ENCODE peak calls at places on chromosomes 6 and 20, in five cellular contexts. J is fibroblast of lung; Z is NCI-H1417; H is stimulated activated CD4-positive, alpha-beta T cell treated with anti-CD3 and anti-CD28 coated beads, Interleukin-4, amount 100 ng/mL, for 4 hours; T is mammary epithelial cell. S is an unnamed sample.

GRCh38 chr6:108497883-108498282 is 62.8 kb upstream of the FOXO3 start:
- DNase-seq in H (no peak), T (peak; percentile 29), Z (no peak), J (peak; percentile 39), S (peak; percentile 43)

GRCh38 chr6:162721404-162721687 is 6.2 kb downstream of the PRKN start:
- DNase-seq in H (no peak), Z (no peak), J (no peak), T (no peak), S (no peak)

GRCh38 chr20:10074513-10074912 is 39.7 kb downstream of the ANKEF1 start:
- DNase-seq in H (no peak), T (peak; percentile 95), Z (peak; percentile 61), J (peak; percentile 90), S (peak; percentile 43)

GRCh38 chr6:2404211-2404929 is 159.0 kb upstream of the GMDS start:
- DNase-seq in J (no peak), T (no peak), H (no peak), Z (no peak), S (no peak)

GRCh38 chr6:37204014-37204751 is 34.2 kb downstream of the PIM1 start:
- DNase-seq in H (no peak), T (peak; percentile 55), Z (no peak), J (peak; percentile 56), S (no peak)

GRCh38 chr6:129050086-129050485 is 167.1 kb downstream of the LAMA2 start:
- DNase-seq in J (no peak), Z (no peak), H (no peak), T (peak; percentile 8), S (no peak)

GRCh38 chr6:3561745-3562144 is 104.9 kb upstream of the SLC22A23 start:
- DNase-seq in Z (peak; percentile 84), H (no peak), T (no peak), J (peak; percentile 23), S (no peak)

GRCh38 chr6:104266922-104267321 is 592.8 kb downstream of the HACE1 start:
- DNase-seq in J (no peak), H (no peak), Z (no peak), T (no peak), S (no peak)

GRCh38 chr20:19668406-19668805 is 89.7 kb upstream of the RIN2 start:
- DNase-seq in Z (no peak), T (no peak), J (no peak), H (no peak), S (no peak)

GRCh38 chr20:52256465-52256864 is 64.9 kb upstream of the ZFP64 start:
- DNase-seq in Z (no peak), J (no peak), T (no peak), H (no peak), S (no peak)

GRCh38 chr20:4082406-4083102 is 67.2 kb upstream of the RNF24 start:
- DNase-seq in Z (no peak), J (peak; percentile 86), H (peak; percentile 20), T (peak; percentile 79), S (peak; percentile 42)

GRCh38 chr6:37303891-37304503 is 46.1 kb upstream of the TMEM217 start:
- DNase-seq in J (peak; percentile 60), H (peak; percentile 3), T (peak; percentile 51), Z (peak; percentile 17), S (peak; percentile 58)

GRCh38 chr6:125598422-125598821 is 151.0 kb upstream of the HEY2 start:
- DNase-seq in Z (peak; percentile 11), T (peak; percentile 71), H (no peak), J (peak; percentile 69), S (peak; percentile 36)

GRCh38 chr20:5788385-5788895 is 38.2 kb downstream of the SHLD1 start:
- DNase-seq in Z (peak; percentile 90), J (peak; percentile 94), T (peak; percentile 60), H (peak; percentile 53), S (peak; percentile 86)

GRCh38 chr6:8481727-8482126 is 46.4 kb upstream of the SLC35B3 start:
- DNase-seq in Z (peak; percentile 5), H (no peak), J (peak; percentile 17), T (no peak), S (peak; percentile 20)

GRCh38 chr20:53915459-53916172 is 154.8 kb downstream of the BCAS1 start:
- DNase-seq in J (peak; percentile 94), T (peak; percentile 91), H (peak; percentile 93), Z (peak; percentile 91), S (peak; percentile 91)

GRCh38 chr6:5214570-5215052 is 46.1 kb downstream of the LYRM4 start:
- DNase-seq in H (peak; percentile 17), J (peak; percentile 87), T (peak; percentile 21), Z (peak; percentile 25), S (no peak)

GRCh38 chr6:56771189-56771588 is 128.5 kb upstream of the DST start:
- DNase-seq in J (no peak), H (no peak), T (no peak), Z (no peak), S (no peak)

GRCh38 chr6:108071736-108072276 is 2.7 kb downstream of the OSTM1 start:
- DNase-seq in T (no peak), Z (no peak), H (no peak), J (no peak), S (no peak)

GRCh38 chr6:139409026-139409425 is 34.6 kb upstream of the CITED2 start:
- DNase-seq in T (peak; percentile 85), Z (no peak), J (no peak), H (no peak), S (peak; percentile 54)